ENCODE peak calls at places on chromosomes 4 and X, in ten cellular contexts. A is SW480; X is cerebellar cortex; J is naive thymus-derived CD8-positive, alpha-beta T cell; B is KG1; G is NCI-H1105; T is stimulated activated CD8-positive, alpha-beta memory T cell treated with anti-CD3 and anti-CD28 coated beads, Interleukin-4, amount 100 ng/mL, for 48 hours; I is retina; V is smooth muscle cell of the brain vasculature; M is GM03348. F is an unnamed sample.

GRCh38 chrX:79366888-79367749 is at the start of gene ITM2A:
- DNase-seq in J (peak), I (peak), T (peak), X (no peak), A (no peak), G (no peak), B (peak), V (no peak), M (peak), F (peak)

GRCh38 chr4:99405433-99406115 is 29.6 kb downstream of the ADH7 start:
- DNase-seq in V (peak), A (peak), I (peak), G (peak), X (peak), T (peak), M (peak), B (peak), J (peak), F (peak)

GRCh38 chrX:46698691-46699090 is 60.2 kb downstream of the SLC9A7 start:
- DNase-seq in A (no peak), B (no peak), J (no peak), I (no peak), M (no peak), T (no peak), G (no peak), V (no peak), X (no peak), F (no peak)

GRCh38 chrX:40866878-40867277 is 131.5 kb upstream of the MED14 start:
- DNase-seq in A (peak), I (no peak), V (no peak), G (no peak), J (no peak), B (no peak), X (no peak), T (no peak), M (peak), F (no peak)

GRCh38 chr4:116055857-116056827 is 942.7 kb upstream of the NDST4 start:
- DNase-seq in B (no peak), V (no peak), X (peak), G (no peak), A (no peak), J (no peak), T (no peak), M (peak), I (no peak), F (no peak)

GRCh38 chrX:46777971-46778810 is 19.3 kb upstream of the SLC9A7 start:
- DNase-seq in B (no peak), M (no peak), I (no peak), G (no peak), T (no peak), V (no peak), A (no peak), X (no peak), J (no peak), F (no peak)

GRCh38 chr4:56460085-56460484 is 7.3 kb upstream of the SRP72 start:
- DNase-seq in B (no peak), M (no peak), I (no peak), T (no peak), V (no peak), G (no peak), J (no peak), X (no peak), A (no peak), F (no peak)

GRCh38 chrX:153576239-153576870 is 22.6 kb downstream of the CCNQ start:
- DNase-seq in J (no peak), I (no peak), T (no peak), X (no peak), M (no peak), G (no peak), B (no peak), A (no peak), V (no peak), F (no peak)

GRCh38 chr4:73103799-73104503 is 34.4 kb upstream of the COX18 start:
- DNase-seq in I (no peak), M (no peak), X (no peak), T (no peak), B (no peak), J (no peak), A (peak), V (no peak), G (no peak), F (no peak)

GRCh38 chrX:153635788-153636668 is 11.0 kb upstream of the DUSP9 start:
- DNase-seq in B (no peak), I (no peak), X (peak), M (no peak), J (no peak), G (no peak), V (no peak), A (peak), T (peak), F (no peak)

GRCh38 chrX:104183685-104184084 is 17.4 kb downstream of the FAM199X start:
- DNase-seq in X (no peak), I (no peak), A (no peak), V (no peak), J (no peak), G (no peak), M (no peak), T (no peak), B (no peak), F (no peak)

GRCh38 chr4:26412381-26413372 is 77.6 kb downstream of the CCKAR start:
- DNase-seq in M (no peak), G (no peak), A (no peak), X (peak), V (no peak), T (no peak), I (no peak), B (no peak), J (no peak), F (no peak)

GRCh38 chr4:8690811-8691775 is 98.5 kb downstream of the CPZ start:
- DNase-seq in B (no peak), J (no peak), M (no peak), X (no peak), T (no peak), G (no peak), V (no peak), I (no peak), A (no peak), F (no peak)

GRCh38 chrX:46165866-46166265 is 379.4 kb downstream of the ZNF674 start:
- DNase-seq in M (no peak), I (no peak), G (no peak), J (no peak), B (no peak), T (no peak), X (no peak), V (no peak), A (no peak), F (no peak)

GRCh38 chrX:150513564-150513963 is 54.9 kb upstream of the MTM1 start:
- DNase-seq in T (no peak), G (no peak), M (no peak), A (no peak), I (no peak), J (no peak), V (no peak), B (no peak), X (no peak), F (no peak)

GRCh38 chr4:5217411-5217810 is 166.1 kb downstream of the STK32B start:
- DNase-seq in M (peak), G (no peak), V (no peak), T (no peak), X (no peak), B (no peak), J (no peak), I (no peak), A (no peak), F (no peak)

GRCh38 chrX:65926095-65927019 is 113.5 kb downstream of the VSIG4 start:
- DNase-seq in X (no peak), T (peak), I (no peak), G (no peak), M (no peak), V (no peak), A (peak), J (peak), B (peak), F (peak)

GRCh38 chr4:87943660-87944149 is 31.8 kb upstream of the SPP1 start:
- DNase-seq in V (no peak), J (no peak), A (no peak), B (no peak), M (no peak), I (no peak), X (no peak), G (no peak), T (no peak), F (no peak)

GRCh38 chrX:107669885-107670628 is 41.7 kb downstream of the PRPS1 start:
- DNase-seq in M (no peak), X (peak), I (no peak), G (no peak), V (no peak), T (no peak), J (no peak), A (no peak), B (no peak), F (no peak)

GRCh38 chr4:158805628-158806471 is 37.0 kb downstream of the FNIP2 start:
- DNase-seq in T (no peak), X (peak), I (peak), A (no peak), M (no peak), B (no peak), G (no peak), J (no peak), V (no peak), F (no peak)

GRCh38 chr4:4386296-4386735 is 586 bp upstream of the NSG1 start:
- DNase-seq in B (no peak), J (peak), T (peak), M (no peak), V (no peak), A (peak), X (peak), I (peak), G (peak), F (no peak)

GRCh38 chr4:8904041-8904501 is 32.4 kb upstream of the HMX1 start:
- DNase-seq in G (no peak), A (no peak), T (no peak), B (no peak), X (no peak), J (no peak), I (no peak), V (no peak), M (no peak), F (no peak)

GRCh38 chr4:76809594-76810305 is 88.2 kb downstream of the SOWAHB start:
- DNase-seq in I (no peak), G (no peak), X (no peak), J (no peak), A (no peak), B (no peak), T (no peak), M (no peak), V (no peak), F (no peak)

GRCh38 chrX:51847463-51847862 is 46.0 kb upstream of the MAGED1 start:
- DNase-seq in I (no peak), G (no peak), B (no peak), X (no peak), A (no peak), T (no peak), J (no peak), V (no peak), M (no peak), F (no peak)

GRCh38 chr4:7594013-7594412 is 159.3 kb upstream of the PSAPL1 start:
- DNase-seq in A (no peak), I (no peak), T (no peak), M (no peak), V (no peak), G (no peak), B (no peak), J (no peak), X (no peak), F (no peak)

GRCh38 chrX:145817299-145817665 is 347 bp upstream of the SLITRK2 start:
- DNase-seq in A (no peak), M (no peak), J (no peak), T (no peak), I (peak), V (no peak), G (peak), B (no peak), X (peak), F (no peak)

GRCh38 chr4:91114386-91114785 is 987.2 kb downstream of the CCSER1 start:
- DNase-seq in J (no peak), B (no peak), A (no peak), G (no peak), M (no peak), X (no peak), I (no peak), T (no peak), V (no peak), F (no peak)

GRCh38 chr4:100848865-100849264 is 331.0 kb upstream of the EMCN start:
- DNase-seq in A (no peak), J (no peak), X (peak), G (no peak), I (peak), T (no peak), M (no peak), B (no peak), V (no peak), F (no peak)

F was measured in GDM1.